ENCODE peak calls at places on chromosomes 4 and X, in five cellular contexts. S is keratinocyte, T is neural progenitor cell, O is astrocyte, I is PC-3. C is an unnamed sample.

GRCh38 chrX:1475881-1476280 is 23.2 kb upstream of the ASMTL start:
- DNase-seq in S (no peak), T (no peak), O (no peak), I (no peak), C (no peak)

GRCh38 chrX:1213971-1214370 is 1.5 kb upstream of the CRLF2 start:
- DNase-seq in S (no peak), T (no peak), O (no peak), I (no peak), C (no peak)

GRCh38 chr4:8216443-8217245 is 17.6 kb downstream of the SH3TC1 start:
- DNase-seq in S (no peak), T (no peak), O (no peak), I (no peak), C (no peak)

GRCh38 chr4:164301430-164301829 is 452.5 kb upstream of the SMIM31 start:
- DNase-seq in S (no peak), T (no peak), O (no peak), I (no peak), C (no peak)

GRCh38 chrX:74187211-74187610 is 116.8 kb upstream of the ZCCHC13 start:
- DNase-seq in S (no peak), T (no peak), O (peak; percentile 43), I (no peak), C (no peak)

GRCh38 chrX:118872102-118872566 is 48.5 kb downstream of the ZCCHC12 start:
- DNase-seq in S (no peak), T (no peak), O (no peak), I (peak; percentile 77), C (no peak)

GRCh38 chr4:154779362-154779947 is 1.6 kb upstream of the RBM46 start:
- DNase-seq in S (no peak), T (peak; percentile 41), O (peak; percentile 17), I (peak; percentile 49), C (peak; percentile 57)

GRCh38 chrX:121570072-121570841 is 522.8 kb downstream of the GLUD2 start:
- DNase-seq in S (no peak), T (no peak), O (no peak), I (peak; percentile 24), C (no peak)

GRCh38 chr4:88860594-88860993 is 163.0 kb upstream of the NAP1L5 start:
- DNase-seq in S (no peak), T (no peak), O (peak; percentile 50), I (no peak), C (no peak)

GRCh38 chr4:137609693-137610450 is 77.6 kb upstream of the PCDH18 start:
- DNase-seq in S (no peak), T (no peak), O (peak; percentile 29), I (no peak), C (peak; percentile 46)

GRCh38 chr4:152102184-152103000 is 341.6 kb upstream of the GATB start:
- DNase-seq in S (no peak), T (no peak), O (peak; percentile 81), I (peak; percentile 86), C (no peak)

GRCh38 chr4:168434993-168435392 is 45.3 kb downstream of the DDX60L start:
- DNase-seq in S (no peak), T (no peak), O (no peak), I (no peak), C (no peak)

GRCh38 chr4:95250544-95251137 is 298.1 kb downstream of the UNC5C start:
- DNase-seq in S (no peak), T (no peak), O (no peak), I (peak; percentile 92), C (peak; percentile 31)

GRCh38 chrX:29257516-29257915 is 670.3 kb downstream of the IL1RAPL1 start:
- DNase-seq in S (no peak), T (no peak), O (peak; percentile 16), I (no peak), C (no peak)

GRCh38 chr4:118331352-118331751 is 21.5 kb downstream of the PRSS12 start:
- DNase-seq in S (no peak), T (no peak), O (no peak), I (no peak), C (no peak)

GRCh38 chr4:71713611-71714203 is 70.2 kb downstream of the GC start:
- DNase-seq in S (no peak), T (peak; percentile 23), O (peak; percentile 38), I (peak; percentile 79), C (peak; percentile 77)

GRCh38 chrX:100410901-100411801 is 1.1 kb upstream of the PCDH19 start:
- DNase-seq in S (no peak), T (peak; percentile 47), O (no peak), I (no peak), C (peak; percentile 21)

GRCh38 chrX:17081969-17082368 is 135.5 kb downstream of the REPS2 start:
- DNase-seq in S (no peak), T (peak; percentile 21), O (no peak), I (no peak), C (no peak)

GRCh38 chr4:91963489-91963888 is 340.3 kb upstream of the GRID2 start:
- DNase-seq in S (no peak), T (no peak), O (peak; percentile 74), I (peak; percentile 45), C (no peak)

GRCh38 chr4:109876634-109877265 is 28.8 kb downstream of the LRIT3 start:
- DNase-seq in S (no peak), T (no peak), O (no peak), I (no peak), C (no peak)

GRCh38 chr4:107824367-107825071 is at the start of gene SGMS2:
- DNase-seq in S (peak; percentile 64), T (peak; percentile 69), O (peak; percentile 82), I (peak; percentile 94), C (peak; percentile 95)

GRCh38 chr4:68152411-68152810 is 22.7 kb upstream of the TMPRSS11F start:
- DNase-seq in S (peak; percentile 55), T (no peak), O (peak; percentile 81), I (peak; percentile 84), C (peak; percentile 53)

GRCh38 chr4:90926957-90927356 is 799.8 kb downstream of the CCSER1 start:
- DNase-seq in S (no peak), T (no peak), O (no peak), I (no peak), C (no peak)

GRCh38 chrX:39576081-39576701 is 521.6 kb downstream of the BCOR start:
- DNase-seq in S (no peak), T (peak; percentile 57), O (no peak), I (no peak), C (no peak)

GRCh38 chrX:40176979-40177430 is 79.2 kb upstream of the BCOR start:
- DNase-seq in S (no peak), T (peak; percentile 47), O (no peak), I (no peak), C (peak; percentile 48)

GRCh38 chr4:89324671-89325070 is 17.1 kb upstream of the GPRIN3 start:
- DNase-seq in S (no peak), T (no peak), O (peak; percentile 43), I (no peak), C (no peak)

GRCh38 chr4:146329042-146329716 is 114.8 kb downstream of the REELD1 start:
- DNase-seq in S (no peak), T (no peak), O (peak; percentile 86), I (peak; percentile 89), C (no peak)

GRCh38 chrX:30215357-30215843 is at the start of gene MAGEB2:
- DNase-seq in S (no peak), T (no peak), O (no peak), I (no peak), C (no peak)

GRCh38 chrX:145620666-145621065 is 197.0 kb upstream of the SLITRK2 start:
- DNase-seq in S (no peak), T (no peak), O (no peak), I (no peak), C (no peak)

GRCh38 chr4:144565558-144566195 is 80.3 kb upstream of the HHIP start:
- DNase-seq in S (no peak), T (no peak), O (peak; percentile 20), I (no peak), C (no peak)

DNA sequence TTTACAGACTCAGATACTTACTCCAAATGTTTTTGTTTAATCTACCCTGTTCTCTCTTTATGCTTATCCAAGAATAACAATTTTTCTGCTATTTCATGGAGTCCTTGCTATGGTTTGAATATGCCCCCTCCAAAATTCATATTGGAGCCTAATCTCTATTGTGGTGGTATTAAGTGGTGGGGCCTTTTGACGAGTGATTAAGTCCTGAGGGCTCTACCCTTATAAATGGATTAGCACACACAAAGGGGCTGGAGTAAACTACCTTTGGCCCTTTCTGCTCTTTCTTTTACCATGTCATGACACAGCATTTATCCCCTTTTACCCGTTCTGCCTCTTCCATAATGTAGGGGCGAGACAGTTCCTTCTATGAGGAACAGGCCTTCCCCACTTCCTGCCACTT is 285.5 kb downstream of the GASK1B start:
- DNase-seq in S (no peak), T (peak; percentile 69), O (no peak), I (no peak), C (no peak)
- H3K27ac ChIP-seq in S (no peak overlapping the region), T (no peak overlapping the region), O (no peak overlapping the region), I (no peak overlapping the region), C (no peak overlapping the region)

DNA sequence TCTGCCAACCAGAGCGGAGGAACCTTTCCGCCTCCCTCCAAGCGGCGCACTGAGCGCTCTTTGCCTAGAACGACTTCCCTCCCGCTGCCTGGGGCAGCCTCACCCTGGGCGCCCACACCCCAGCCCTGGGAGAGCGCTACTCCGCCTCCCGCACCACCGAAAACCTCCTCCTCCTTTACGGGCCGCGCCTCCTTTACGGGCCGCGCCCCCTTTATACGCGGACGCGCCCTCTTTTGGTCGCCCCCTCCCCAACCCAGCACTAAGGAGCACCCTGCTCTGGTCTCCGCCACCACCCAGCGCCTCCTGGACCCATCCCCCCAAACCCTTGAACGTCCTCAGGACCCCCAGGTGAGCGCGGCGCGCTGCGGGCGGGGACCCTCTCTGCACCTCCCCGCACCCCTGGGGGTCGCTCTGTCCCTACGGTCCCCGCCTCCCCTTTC is 586 bp upstream of the NSG1 start:
- DNase-seq in S (no peak), T (peak; percentile 65), O (no peak), I (no peak), C (peak; percentile 22)
- TF ChIP-seq EZH2 in S (no peak), T (peak; percentile 56), O (peak; percentile 84), I (no peak), C (no peak)

GRCh38 chr4:54277691-54278090 is 48.6 kb downstream of the PDGFRA start:
- DNase-seq in S (no peak), T (no peak), O (peak; percentile 89), I (peak; percentile 75), C (peak; percentile 38)

GRCh38 chr4:54276633-54277426 is 47.7 kb downstream of the PDGFRA start:
- DNase-seq in S (no peak), T (peak; percentile 19), O (peak; percentile 67), I (no peak), C (no peak)

GRCh38 chr4:54282837-54283236 is 53.7 kb downstream of the PDGFRA start:
- DNase-seq in S (no peak), T (no peak), O (no peak), I (no peak), C (no peak)

GRCh38 chr4:54281060-54281781 is 52.1 kb downstream of the PDGFRA start:
- DNase-seq in S (no peak), T (no peak), O (peak; percentile 98), I (peak; percentile 90), C (peak; percentile 48)
- H3K27ac ChIP-seq in S (no peak overlapping the region), T (no peak overlapping the region), O (peak overlapping the region; percentile 84), I (peak overlapping the region; percentile 58), C (peak overlapping the region; percentile 46)

GRCh38 chr4:150584198-150584593 is 2.2 kb downstream of the MAB21L2 start:
- DNase-seq in S (no peak), T (no peak), O (no peak), I (no peak), C (no peak)

GRCh38 chr4:150582881-150583286 is 933 bp downstream of the MAB21L2 start:
- DNase-seq in S (no peak), T (peak; percentile 72), O (peak; percentile 19), I (no peak), C (peak; percentile 38)

GRCh38 chr4:150581611-150582010 is 340 bp upstream of the MAB21L2 start:
- DNase-seq in S (no peak), T (peak; percentile 88), O (peak; percentile 92), I (no peak), C (peak; percentile 63)

GRCh38 chr4:150582101-150582565 is at the start of gene MAB21L2:
- DNase-seq in S (no peak), T (peak; percentile 50), O (peak; percentile 48), I (no peak), C (peak; percentile 16)

GRCh38 chr4:150583287-150584197 is 1.6 kb downstream of the MAB21L2 start:
- DNase-seq in S (no peak), T (peak; percentile 70), O (peak; percentile 44), I (no peak), C (peak; percentile 23)
- TF ChIP-seq EZH2 in S (no peak), T (peak; percentile 53), O (no peak), I (no peak), C (peak; percentile 45)